ENCODE peak calls at places on chromosomes 4 and X, in eight cellular contexts. K, X, C, O, T, Q, A and H are unnamed samples. For H3K36me3, the result is how much of the 10 kb centered on the place peaks cover.

GRCh38 chrX:87805829-87806490 is 288.4 kb downstream of the KLHL4 start:
- DNase-seq in K (no peak), X (no peak), C (peak), O (no peak), T (peak), Q (no peak), A (no peak), H (no peak)

GRCh38 chrX:28979876-28980275 is 392.6 kb downstream of the IL1RAPL1 start:
- DNase-seq in K (no peak), X (no peak), C (no peak), O (no peak), T (no peak), Q (no peak), A (no peak), H (no peak)

GRCh38 chr4:27429260-27429970 is 568.8 kb downstream of the STIM2 start:
- DNase-seq in K (no peak), X (no peak), C (no peak), O (no peak), T (no peak), Q (no peak), A (no peak), H (no peak)

GRCh38 chr4:53273726-53274125 is 92.1 kb downstream of the SCFD2 start:
- DNase-seq in K (no peak), X (no peak), C (no peak), O (no peak), T (no peak), Q (no peak), A (no peak), H (no peak)

GRCh38 chrX:139542652-139543051 is 12.1 kb downstream of the F9 start:
- DNase-seq in K (no peak), X (no peak), C (no peak), O (no peak), T (no peak), Q (no peak), A (no peak), H (no peak)

GRCh38 chrX:134406230-134406794 is 53.7 kb upstream of the HPRT1 start:
- DNase-seq in K (no peak), X (peak), C (peak), O (no peak), T (no peak), Q (no peak), A (no peak), H (no peak)

GRCh38 chrX:8341814-8342590 is 122.6 kb upstream of the VCX3B start:
- DNase-seq in K (no peak), X (no peak), C (no peak), O (no peak), T (no peak), Q (no peak), A (no peak), H (no peak)

GRCh38 chr4:121873604-121874003 is 3.3 kb upstream of the BBS7 start:
- DNase-seq in K (no peak), X (no peak), C (no peak), O (no peak), T (no peak), Q (no peak), A (no peak), H (peak)

GRCh38 chr4:127006509-127006908 is 626.2 kb upstream of the INTU start:
- DNase-seq in K (no peak), X (no peak), C (no peak), O (no peak), T (no peak), Q (no peak), A (no peak), H (no peak)

GRCh38 chr4:66949424-66949823 is 595.9 kb downstream of the CENPC start:
- DNase-seq in K (no peak), X (no peak), C (no peak), O (no peak), T (no peak), Q (no peak), A (no peak), H (no peak)

GRCh38 chr4:37687175-37687525 is 974 bp upstream of the RELL1 start:
- DNase-seq in K (no peak), X (no peak), C (no peak), O (no peak), T (no peak), Q (no peak), A (peak), H (no peak)

GRCh38 chrX:47316276-47317025 is 53.9 kb upstream of the ZNF157 start:
- DNase-seq in K (no peak), X (no peak), C (peak), O (no peak), T (no peak), Q (no peak), A (no peak), H (no peak)

GRCh38 chrX:19846995-19847790 is 40.2 kb downstream of the SH3KBP1 start:
- DNase-seq in K (peak), X (no peak), C (no peak), O (peak), T (peak), Q (no peak), A (peak), H (peak)

GRCh38 chr4:41384992-41385391 is 128.3 kb downstream of the UCHL1 start:
- DNase-seq in K (peak), X (peak), C (no peak), O (no peak), T (peak), Q (peak), A (peak), H (peak)

GRCh38 chrX:51496501-51497291 is at the start of gene NUDT11:
- DNase-seq in K (peak), X (peak), C (peak), O (peak), T (peak), Q (peak), A (peak), H (peak)

GRCh38 chr4:100248476-100248875 is 58.2 kb upstream of the DDIT4L start:
- DNase-seq in K (no peak), X (no peak), C (no peak), O (no peak), T (no peak), Q (no peak), A (no peak), H (no peak)

GRCh38 chr4:1511441-1512041 is 105.3 kb upstream of the NKX1-1 start:
- DNase-seq in K (peak), X (peak), C (no peak), O (no peak), T (peak), Q (no peak), A (peak), H (peak)

GRCh38 chr4:53059253-53059652 is 197.1 kb downstream of the RASL11B start:
- DNase-seq in K (no peak), X (no peak), C (no peak), O (no peak), T (no peak), Q (no peak), A (no peak), H (no peak)

GRCh38 chrX:118677318-118677717 is 50.1 kb upstream of the IL13RA1 start:
- DNase-seq in K (no peak), X (no peak), C (no peak), O (no peak), T (no peak), Q (no peak), A (no peak), H (no peak)

GRCh38 chrX:3271485-3272186 is 74.8 kb downstream of the MXRA5 start:
- DNase-seq in K (no peak), X (no peak), C (no peak), O (peak), T (no peak), Q (no peak), A (no peak), H (peak)

GRCh38 chrX:104428231-104428630 is 137.8 kb upstream of the IL1RAPL2 start:
- DNase-seq in K (no peak), X (no peak), C (no peak), O (no peak), T (no peak), Q (no peak), A (no peak), H (no peak)

GRCh38 chrX:24242649-24243556 is 71.0 kb downstream of the SUPT20HL2 start:
- DNase-seq in K (peak), X (peak), C (no peak), O (no peak), T (peak), Q (no peak), A (no peak), H (peak)

GRCh38 chrX:105837227-105837626 is 14.9 kb downstream of the NRK start:
- DNase-seq in K (peak), X (no peak), C (peak), O (peak), T (peak), Q (no peak), A (peak), H (peak)

GRCh38 chrX:122910697-122911096 is 273.4 kb upstream of the GRIA3 start:
- DNase-seq in K (no peak), X (no peak), C (no peak), O (no peak), T (no peak), Q (no peak), A (no peak), H (no peak)

GRCh38 chrX:119343856-119344255 is 55.3 kb upstream of the SLC25A43 start:
- DNase-seq in K (no peak), X (peak), C (no peak), O (no peak), T (no peak), Q (no peak), A (no peak), H (no peak)

GRCh38 chr4:14368391-14368790 is 633.9 kb upstream of the CPEB2 start:
- DNase-seq in K (no peak), X (no peak), C (no peak), O (no peak), T (no peak), Q (no peak), A (no peak), H (no peak)

GRCh38 chr4:86652332-86652932 is 58.3 kb downstream of the PTPN13 start:
- DNase-seq in K (no peak), X (no peak), C (no peak), O (no peak), T (no peak), Q (no peak), A (no peak), H (no peak)

GRCh38 chr4:153619811-153620210 is 64.3 kb upstream of the TLR2 start:
- DNase-seq in K (no peak), X (no peak), C (no peak), O (no peak), T (no peak), Q (no peak), A (no peak), H (no peak)

GRCh38 chr4:153622778-153623240 is 61.3 kb upstream of the TLR2 start:
- DNase-seq in K (peak), X (no peak), C (no peak), O (no peak), T (no peak), Q (no peak), A (no peak), H (no peak)

GRCh38 chr4:153623491-153623890 is 60.6 kb upstream of the TLR2 start:
- DNase-seq in K (no peak), X (no peak), C (no peak), O (no peak), T (no peak), Q (no peak), A (no peak), H (no peak)

GRCh38 chr4:153620352-153620751 is 63.7 kb upstream of the TLR2 start:
- DNase-seq in K (no peak), X (no peak), C (no peak), O (no peak), T (no peak), Q (no peak), A (no peak), H (no peak)

GRCh38 chr4:153622093-153622492 is 62.0 kb upstream of the TLR2 start:
- DNase-seq in K (no peak), X (no peak), C (no peak), O (no peak), T (no peak), Q (no peak), A (no peak), H (no peak)
- H3K36me3 ChIP-seq in K (under half), X (under half), C (under half), O (under half), T (under half), Q (under half), A (under half), H (half or more)

GRCh38 chr4:7860600-7861158 is 79.0 kb downstream of the AFAP1 start:
- DNase-seq in K (no peak), X (no peak), C (no peak), O (no peak), T (no peak), Q (no peak), A (no peak), H (no peak)
- H3K36me3 ChIP-seq in K (under half), X (under half), C (under half), O (under half), T (under half), Q (under half), A (under half), H (under half)

GRCh38 chrX:288561-288991 is 7.4 kb downstream of the PLCXD1 start:
- DNase-seq in K (peak), X (peak), C (no peak), O (no peak), T (no peak), Q (no peak), A (no peak), H (no peak)
- H3K36me3 ChIP-seq in K (under half), X (under half), C (under half), O (half or more), T (under half), Q (under half), A (under half), H (under half)

GRCh38 chr4:109497511-109497910 is 62.5 kb upstream of the MCUB start:
- DNase-seq in K (no peak), X (no peak), C (no peak), O (no peak), T (no peak), Q (no peak), A (no peak), H (no peak)
- H3K36me3 ChIP-seq in K (under half), X (under half), C (half or more), O (half or more), T (under half), Q (under half), A (under half), H (under half)

DNA sequence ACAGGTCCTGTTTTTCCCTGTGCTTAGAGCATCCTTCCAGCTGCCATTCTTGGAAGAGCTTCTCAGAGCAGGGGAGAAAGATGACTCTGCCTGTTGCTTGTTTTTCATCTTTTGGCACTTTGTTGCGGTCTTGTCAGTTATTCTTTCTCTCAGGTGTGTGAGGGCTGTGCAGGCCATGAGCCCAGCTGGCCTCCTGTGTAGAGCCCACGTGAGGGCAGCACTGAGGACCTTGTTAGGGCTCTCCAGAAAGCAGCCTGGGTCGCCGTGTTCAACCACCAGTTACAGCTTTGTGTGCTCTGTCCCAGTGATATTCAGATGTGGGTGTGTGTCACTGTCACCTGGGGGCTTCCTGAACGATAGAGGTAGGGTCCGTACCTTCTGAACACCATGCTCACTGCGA is 52.8 kb downstream of the NOP14 start:
- DNase-seq in K (no peak), X (no peak), C (no peak), O (no peak), T (no peak), Q (no peak), A (no peak), H (no peak)
- H3K36me3 ChIP-seq in K (under half), X (under half), C (under half), O (under half), T (under half), Q (under half), A (half or more), H (under half)